ENCODE peak calls at places on chromosomes 13 and 19, in five cellular contexts. W is hepatocyte, I is astrocyte of the cerebellum, Y is WTC11, D is AG04450. U is an unnamed sample.
A peak's percentile ranks its signal among the peaks of the same experiment; 100 is the strongest.

GRCh38 chr19:8654591-8655339 is 24.3 kb downstream of the NFILZ start:
- DNase-seq in W (peak; percentile 73), D (no peak), I (no peak), Y (peak; percentile 78), U (peak; percentile 81)

GRCh38 chr13:94065741-94066140 is 413.7 kb downstream of the DCT start:
- DNase-seq in I (no peak), D (peak; percentile 23), Y (no peak), W (no peak), U (no peak)

GRCh38 chr19:2578911-2579677 is 103.2 kb downstream of the GADD45B start:
- DNase-seq in Y (peak; percentile 92), W (peak; percentile 93), D (peak; percentile 61), I (peak; percentile 81), U (peak; percentile 84)

GRCh38 chr13:74070065-74070464 is 64.1 kb downstream of the KLF12 start:
- DNase-seq in W (no peak), Y (no peak), D (no peak), I (no peak), U (no peak)

GRCh38 chr13:28094311-28094710 is 6.1 kb downstream of the FLT3 start:
- DNase-seq in I (no peak), Y (no peak), W (no peak), D (no peak), U (no peak)

GRCh38 chr13:81020010-81020409 is 679.1 kb upstream of the SPRY2 start:
- DNase-seq in I (no peak), W (no peak), D (no peak), Y (no peak), U (no peak)

GRCh38 chr13:49810825-49811526 is 18.5 kb upstream of the KPNA3 start:
- DNase-seq in D (no peak), Y (no peak), I (no peak), W (peak; percentile 73), U (no peak)

GRCh38 chr13:24165746-24166145 is 5.2 kb downstream of the SPATA13 start:
- DNase-seq in Y (no peak), W (no peak), D (no peak), I (no peak), U (no peak)

GRCh38 chr13:98436379-98436909 is 140.5 kb downstream of the STK24 start:
- DNase-seq in D (no peak), W (no peak), Y (no peak), I (no peak), U (no peak)

GRCh38 chr19:35380450-35381124 is 9.7 kb downstream of the GPR42 start:
- DNase-seq in I (no peak), Y (no peak), W (peak; percentile 72), D (no peak), U (peak; percentile 40)

GRCh38 chr13:30982506-30982905 is 50.0 kb downstream of the TEX26 start:
- DNase-seq in W (no peak), Y (no peak), I (no peak), D (no peak), U (no peak)

GRCh38 chr13:51832471-51833152 is 12.4 kb downstream of the TMEM272 start:
- DNase-seq in W (no peak), I (no peak), D (no peak), Y (no peak), U (no peak)

GRCh38 chr19:3224346-3225325 is at the start of gene CELF5:
- DNase-seq in I (no peak), Y (peak; percentile 68), W (peak; percentile 80), D (no peak), U (no peak)

GRCh38 chr19:11422163-11423068 is 3.3 kb upstream of the RGL3 start:
- DNase-seq in I (no peak), D (no peak), W (peak; percentile 86), Y (peak; percentile 99), U (no peak)

GRCh38 chr13:26037302-26037701 is 14.5 kb downstream of the SHISA2 start:
- DNase-seq in W (no peak), D (no peak), I (no peak), Y (peak; percentile 87), U (no peak)

GRCh38 chr13:25876256-25876655 is 175.6 kb downstream of the SHISA2 start:
- DNase-seq in I (no peak), Y (no peak), D (no peak), W (no peak), U (no peak)

GRCh38 chr19:45440873-45441654 is 17.3 kb upstream of the ERCC1 start:
- DNase-seq in I (no peak), Y (no peak), W (peak; percentile 43), D (no peak), U (no peak)
- TF ChIP-seq CTCF in I (no peak), Y (no peak), W (no peak), D (no peak), U (no peak)

DNA sequence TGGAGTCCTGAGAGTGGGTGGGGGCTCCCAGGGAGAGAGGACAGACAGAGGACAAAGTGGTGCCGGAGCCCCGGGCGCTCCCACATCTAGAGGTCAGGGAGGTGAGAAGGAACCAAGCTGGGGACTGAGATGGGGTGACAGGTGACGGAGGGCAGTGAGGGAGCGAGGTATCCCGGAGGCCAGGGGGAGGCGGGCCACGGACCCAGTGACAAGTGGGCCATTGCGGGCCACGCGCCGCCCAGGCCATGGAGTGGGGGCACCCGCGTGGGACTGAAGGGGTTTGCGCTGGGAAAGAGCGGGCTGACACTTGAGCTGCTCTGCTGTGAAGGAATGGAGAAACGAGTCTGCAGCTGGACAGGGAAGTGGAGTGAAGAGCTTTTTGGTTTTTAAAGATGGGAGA is 2.6 kb downstream of the ZNF628 start:
- DNase-seq in I (no peak), Y (no peak), D (no peak), W (no peak), U (no peak)
- TF ChIP-seq CTCF in I (no peak), Y (no peak), D (no peak), W (no peak), U (no peak)

GRCh38 chr13:103694033-103694432 is 627.8 kb upstream of the SLC10A2 start:
- DNase-seq in W (no peak), Y (peak; percentile 23), I (no peak), D (no peak), U (no peak)

GRCh38 chr13:103694471-103694870 is 628.3 kb upstream of the SLC10A2 start:
- DNase-seq in D (no peak), I (no peak), W (no peak), Y (no peak), U (no peak)

GRCh38 chr13:103698000-103698399 is 631.8 kb upstream of the SLC10A2 start:
- DNase-seq in Y (no peak), I (no peak), D (no peak), W (no peak), U (no peak)

GRCh38 chr13:103695320-103695719 is 629.1 kb upstream of the SLC10A2 start:
- DNase-seq in D (no peak), W (no peak), Y (no peak), I (no peak), U (no peak)

GRCh38 chr13:103692442-103692841 is 626.2 kb upstream of the SLC10A2 start:
- DNase-seq in W (no peak), I (no peak), D (no peak), Y (no peak), U (no peak)
- TF ChIP-seq CTCF in W (no peak), I (no peak), D (no peak), Y (no peak), U (no peak)

DNA sequence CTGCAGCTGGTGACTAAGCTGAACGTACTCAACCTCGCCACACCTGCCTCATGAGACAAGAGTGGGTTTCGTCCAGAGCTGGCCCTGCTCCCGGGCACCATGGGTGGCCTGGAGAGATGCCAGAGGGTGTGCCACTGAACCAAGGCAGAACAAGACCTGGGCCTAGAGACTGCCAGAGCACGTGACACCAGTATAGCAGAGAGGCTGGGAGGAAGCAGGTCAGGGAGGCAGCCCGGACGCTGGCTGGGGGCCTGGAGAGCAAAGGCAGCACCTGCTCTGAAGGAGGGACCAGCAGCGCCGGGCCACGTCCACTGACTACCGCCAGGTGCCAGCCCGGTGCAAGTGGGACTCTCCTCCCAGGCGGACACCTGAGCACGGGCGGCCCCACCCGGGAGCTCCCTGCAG is 7.3 kb upstream of the C13orf46 start:
- DNase-seq in Y (no peak), I (peak; percentile 70), W (no peak), D (no peak), U (no peak)
- TF ChIP-seq CTCF in Y (no peak), I (no peak), W (no peak), D (no peak), U (no peak)

GRCh38 chr13:44238011-44238421 is 135.6 kb upstream of the SERP2 start:
- DNase-seq in D (peak; percentile 52), W (peak; percentile 67), Y (no peak), I (no peak), U (no peak)

GRCh38 chr13:44240611-44241010 is 133.0 kb upstream of the SERP2 start:
- DNase-seq in D (no peak), W (no peak), Y (no peak), I (no peak), U (no peak)

GRCh38 chr13:44234566-44234965 is 139.1 kb upstream of the SERP2 start:
- DNase-seq in D (no peak), Y (no peak), W (no peak), I (no peak), U (no peak)

GRCh38 chr13:44236370-44236769 is 137.3 kb upstream of the SERP2 start:
- DNase-seq in I (no peak), W (no peak), Y (no peak), D (peak; percentile 45), U (no peak)

DNA sequence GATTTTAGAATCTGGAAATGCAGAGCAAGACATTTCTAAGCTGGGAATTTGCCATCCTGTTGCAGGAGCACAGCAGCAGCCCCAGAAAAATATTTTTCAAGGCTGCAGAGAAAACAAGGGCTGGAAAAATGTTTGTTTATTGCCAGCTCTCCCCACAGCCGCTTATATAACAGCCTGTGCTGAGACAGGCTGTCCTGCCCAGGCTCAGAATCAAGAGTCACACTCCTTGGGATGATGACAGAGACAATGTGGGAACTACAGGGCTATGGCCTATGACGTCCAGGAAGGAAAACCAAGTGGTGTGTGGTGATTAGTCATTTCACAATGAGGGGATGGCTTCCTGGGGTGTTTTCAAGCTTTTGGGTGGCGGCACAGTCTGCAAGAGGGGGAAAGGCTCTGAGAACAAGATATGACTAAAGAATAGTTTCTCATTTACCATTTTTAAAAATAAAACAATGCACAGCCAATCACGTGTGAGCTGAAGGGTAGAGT is 136.3 kb upstream of the SERP2 start:
- DNase-seq in Y (no peak), W (peak; percentile 58), D (peak; percentile 64), I (peak; percentile 73), U (no peak)
- TF ChIP-seq CTCF in Y (no peak), W (no peak), D (no peak), I (no peak), U (no peak)

GRCh38 chr19:33373701-33374405 is at the start of gene CEBPG:
- DNase-seq in I (no peak), D (no peak), W (peak; percentile 88), Y (peak; percentile 44), U (peak; percentile 79)

GRCh38 chr19:33375156-33375744 is 1.7 kb downstream of the CEBPG start:
- DNase-seq in Y (no peak), D (no peak), W (no peak), I (no peak), U (no peak)

GRCh38 chr19:33376423-33376822 is 2.9 kb downstream of the CEBPG start:
- DNase-seq in W (peak; percentile 70), I (peak; percentile 77), D (no peak), Y (no peak), U (no peak)

GRCh38 chr19:33375760-33376159 is 2.3 kb downstream of the CEBPG start:
- DNase-seq in I (no peak), D (no peak), W (no peak), Y (no peak), U (no peak)

GRCh38 chr19:33374406-33374703 is 846 bp downstream of the CEBPG start:
- DNase-seq in Y (no peak), W (no peak), I (no peak), D (no peak), U (no peak)
- TF ChIP-seq CTCF in Y (no peak), W (peak; percentile 2), I (no peak), D (no peak), U (peak; percentile 13)

U was measured in type B pancreatic cell.